ENCODE peak calls at places on chromosome 17, in six cellular contexts. One of them, this sample, is unnamed.

GRCh38 chr17:17028878-17029535 is 13.2 kb upstream of the MPRIP start:
- DNase-seq in GM23338: peak
- DNase-seq in neural progenitor cell: peak
- DNase-seq in MM.1S: no peak
- DNase-seq in PC-3: no peak
- DNase-seq in SK-N-SH: no peak
- DNase-seq in this sample: no peak

GRCh38 chr17:17819561-17819995 is 17.2 kb downstream of the SREBF1 start:
- DNase-seq in GM23338: peak
- DNase-seq in neural progenitor cell: no peak
- DNase-seq in MM.1S: no peak
- DNase-seq in PC-3: peak
- DNase-seq in SK-N-SH: peak
- DNase-seq in this sample: no peak

GRCh38 chr17:67475161-67475887 is 98.2 kb downstream of the PITPNC1 start:
- DNase-seq in GM23338: peak
- DNase-seq in neural progenitor cell: peak
- DNase-seq in MM.1S: peak
- DNase-seq in PC-3: peak
- DNase-seq in SK-N-SH: peak
- DNase-seq in this sample: peak

GRCh38 chr17:37818689-37819088 is 73.8 kb upstream of the HNF1B start:
- DNase-seq in GM23338: no peak
- DNase-seq in neural progenitor cell: no peak
- DNase-seq in MM.1S: peak
- DNase-seq in PC-3: peak
- DNase-seq in SK-N-SH: no peak
- DNase-seq in this sample: no peak

GRCh38 chr17:52244689-52245088 is 86.2 kb upstream of the CA10 start:
- DNase-seq in GM23338: no peak
- DNase-seq in neural progenitor cell: no peak
- DNase-seq in MM.1S: no peak
- DNase-seq in PC-3: no peak
- DNase-seq in SK-N-SH: no peak
- DNase-seq in this sample: no peak

GRCh38 chr17:76147211-76148014 is 6.4 kb upstream of the FOXJ1 start:
- DNase-seq in GM23338: peak
- DNase-seq in neural progenitor cell: no peak
- DNase-seq in MM.1S: no peak
- DNase-seq in PC-3: peak
- DNase-seq in SK-N-SH: peak
- DNase-seq in this sample: peak

GRCh38 chr17:54944796-54945195 is 23.7 kb downstream of the COX11 start:
- DNase-seq in GM23338: no peak
- DNase-seq in neural progenitor cell: no peak
- DNase-seq in MM.1S: no peak
- DNase-seq in PC-3: no peak
- DNase-seq in SK-N-SH: no peak
- DNase-seq in this sample: no peak

GRCh38 chr17:2947996-2948550 is 115.3 kb downstream of the OR1D5 start:
- DNase-seq in GM23338: no peak
- DNase-seq in neural progenitor cell: no peak
- DNase-seq in MM.1S: no peak
- DNase-seq in PC-3: no peak
- DNase-seq in SK-N-SH: no peak
- DNase-seq in this sample: no peak

GRCh38 chr17:58789831-58790230 is 34.2 kb downstream of the PPM1E start:
- DNase-seq in GM23338: no peak
- DNase-seq in neural progenitor cell: no peak
- DNase-seq in MM.1S: no peak
- DNase-seq in PC-3: no peak
- DNase-seq in SK-N-SH: no peak
- DNase-seq in this sample: no peak

GRCh38 chr17:14752007-14752406 is 451.1 kb downstream of the HS3ST3B1 start:
- DNase-seq in GM23338: no peak
- DNase-seq in neural progenitor cell: no peak
- DNase-seq in MM.1S: no peak
- DNase-seq in PC-3: no peak
- DNase-seq in SK-N-SH: no peak
- DNase-seq in this sample: no peak

GRCh38 chr17:21282231-21282630 is 2.3 kb upstream of the MAP2K3 start:
- DNase-seq in GM23338: no peak
- DNase-seq in neural progenitor cell: no peak
- DNase-seq in MM.1S: no peak
- DNase-seq in PC-3: peak
- DNase-seq in SK-N-SH: no peak
- DNase-seq in this sample: no peak

GRCh38 chr17:41424111-41424635 is at the start of gene KRT37:
- DNase-seq in GM23338: no peak
- DNase-seq in neural progenitor cell: no peak
- DNase-seq in MM.1S: no peak
- DNase-seq in PC-3: no peak
- DNase-seq in SK-N-SH: no peak
- DNase-seq in this sample: no peak

GRCh38 chr17:49959183-49959935 is 9.6 kb upstream of the DLX4 start:
- DNase-seq in GM23338: peak
- DNase-seq in neural progenitor cell: no peak
- DNase-seq in MM.1S: no peak
- DNase-seq in PC-3: peak
- DNase-seq in SK-N-SH: no peak
- DNase-seq in this sample: no peak

GRCh38 chr17:17467021-17467420 is 9.8 kb upstream of the MED9 start:
- DNase-seq in GM23338: no peak
- DNase-seq in neural progenitor cell: peak
- DNase-seq in MM.1S: no peak
- DNase-seq in PC-3: no peak
- DNase-seq in SK-N-SH: no peak
- DNase-seq in this sample: no peak

GRCh38 chr17:57523926-57524634 is 221.0 kb downstream of the CCDC182 start:
- DNase-seq in GM23338: no peak
- DNase-seq in neural progenitor cell: no peak
- DNase-seq in MM.1S: no peak
- DNase-seq in PC-3: peak
- DNase-seq in SK-N-SH: no peak
- DNase-seq in this sample: no peak

GRCh38 chr17:51000835-51001638 is 119.6 kb downstream of the SPAG9 start:
- DNase-seq in GM23338: peak
- DNase-seq in neural progenitor cell: peak
- DNase-seq in MM.1S: peak
- DNase-seq in PC-3: peak
- DNase-seq in SK-N-SH: peak
- DNase-seq in this sample: peak

GRCh38 chr17:75815399-75815798 is 28.8 kb downstream of the UNC13D start:
- DNase-seq in GM23338: no peak
- DNase-seq in neural progenitor cell: no peak
- DNase-seq in MM.1S: no peak
- DNase-seq in PC-3: no peak
- DNase-seq in SK-N-SH: no peak
- DNase-seq in this sample: no peak

GRCh38 chr17:17712268-17712924 is 31.1 kb downstream of the RAI1 start:
- DNase-seq in GM23338: no peak
- DNase-seq in neural progenitor cell: no peak
- DNase-seq in MM.1S: no peak
- DNase-seq in PC-3: peak
- DNase-seq in SK-N-SH: no peak
- DNase-seq in this sample: no peak

GRCh38 chr17:42288078-42288984 is at the start of gene STAT5A:
- DNase-seq in GM23338: peak
- DNase-seq in neural progenitor cell: peak
- DNase-seq in MM.1S: peak
- DNase-seq in PC-3: no peak
- DNase-seq in SK-N-SH: peak
- DNase-seq in this sample: peak

GRCh38 chr17:50026901-50027638 is 28.8 kb upstream of the ITGA3 start:
- DNase-seq in GM23338: peak
- DNase-seq in neural progenitor cell: peak
- DNase-seq in MM.1S: peak
- DNase-seq in PC-3: peak
- DNase-seq in SK-N-SH: peak
- DNase-seq in this sample: peak

GRCh38 chr17:50206604-50207293 is 5.3 kb upstream of the COL1A1 start:
- DNase-seq in GM23338: peak
- DNase-seq in neural progenitor cell: peak
- DNase-seq in MM.1S: no peak
- DNase-seq in PC-3: no peak
- DNase-seq in SK-N-SH: peak
- DNase-seq in this sample: no peak

DNA sequence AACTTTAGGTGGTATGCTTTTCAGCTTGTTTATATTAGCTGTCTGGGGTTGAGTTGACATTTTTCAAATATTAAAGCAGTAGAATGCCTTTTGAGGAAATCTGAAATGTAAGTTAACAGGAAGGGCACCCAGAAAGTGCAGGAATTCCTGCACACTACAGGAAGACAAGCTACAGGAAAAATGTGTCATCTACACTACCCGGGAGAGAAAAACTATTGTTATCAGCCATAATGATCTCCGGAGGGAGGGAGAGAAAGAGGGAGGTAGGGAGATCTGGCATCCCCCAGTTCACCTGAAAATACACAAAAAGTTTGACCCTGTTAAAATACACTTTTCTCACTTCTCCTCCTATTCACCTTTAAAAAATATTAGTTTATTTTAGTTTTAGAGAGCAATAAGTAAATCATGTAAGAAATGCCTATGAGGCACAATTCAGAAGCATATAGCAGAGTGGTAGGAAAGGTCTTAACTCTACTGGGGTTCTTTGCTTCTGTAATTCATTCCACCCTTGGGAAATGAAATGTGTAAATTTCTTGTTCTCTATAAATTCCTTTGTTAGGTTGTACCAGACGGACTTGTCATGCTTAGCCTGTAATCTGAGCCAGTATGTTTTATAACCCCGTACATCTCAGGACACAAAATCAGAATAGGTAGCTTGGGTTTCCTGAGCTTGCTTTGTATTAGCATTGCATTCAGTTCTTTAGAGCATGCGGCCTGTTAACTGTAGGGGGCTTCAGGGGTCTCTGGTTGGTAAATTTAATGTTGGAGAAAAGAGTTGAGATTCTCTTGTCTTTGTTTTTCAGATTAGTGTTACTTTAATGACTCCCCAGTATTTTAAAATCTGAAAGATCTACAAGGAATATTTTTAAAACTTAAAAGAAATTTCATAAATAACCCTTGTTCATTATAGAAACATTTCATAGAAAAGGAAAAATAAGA is 3.3 kb downstream of the MAP2K6 start:
- DNase-seq in GM23338: peak
- DNase-seq in neural progenitor cell: peak
- DNase-seq in MM.1S: no peak
- DNase-seq in PC-3: peak
- DNase-seq in SK-N-SH: no peak
- DNase-seq in this sample: no peak
- H3K27ac ChIP-seq in GM23338: peak
- H3K27ac ChIP-seq in neural progenitor cell: peak
- H3K27ac ChIP-seq in MM.1S: no peak
- H3K27ac ChIP-seq in PC-3: peak
- H3K27ac ChIP-seq in SK-N-SH: peak
- H3K27ac ChIP-seq in this sample: no peak

DNA sequence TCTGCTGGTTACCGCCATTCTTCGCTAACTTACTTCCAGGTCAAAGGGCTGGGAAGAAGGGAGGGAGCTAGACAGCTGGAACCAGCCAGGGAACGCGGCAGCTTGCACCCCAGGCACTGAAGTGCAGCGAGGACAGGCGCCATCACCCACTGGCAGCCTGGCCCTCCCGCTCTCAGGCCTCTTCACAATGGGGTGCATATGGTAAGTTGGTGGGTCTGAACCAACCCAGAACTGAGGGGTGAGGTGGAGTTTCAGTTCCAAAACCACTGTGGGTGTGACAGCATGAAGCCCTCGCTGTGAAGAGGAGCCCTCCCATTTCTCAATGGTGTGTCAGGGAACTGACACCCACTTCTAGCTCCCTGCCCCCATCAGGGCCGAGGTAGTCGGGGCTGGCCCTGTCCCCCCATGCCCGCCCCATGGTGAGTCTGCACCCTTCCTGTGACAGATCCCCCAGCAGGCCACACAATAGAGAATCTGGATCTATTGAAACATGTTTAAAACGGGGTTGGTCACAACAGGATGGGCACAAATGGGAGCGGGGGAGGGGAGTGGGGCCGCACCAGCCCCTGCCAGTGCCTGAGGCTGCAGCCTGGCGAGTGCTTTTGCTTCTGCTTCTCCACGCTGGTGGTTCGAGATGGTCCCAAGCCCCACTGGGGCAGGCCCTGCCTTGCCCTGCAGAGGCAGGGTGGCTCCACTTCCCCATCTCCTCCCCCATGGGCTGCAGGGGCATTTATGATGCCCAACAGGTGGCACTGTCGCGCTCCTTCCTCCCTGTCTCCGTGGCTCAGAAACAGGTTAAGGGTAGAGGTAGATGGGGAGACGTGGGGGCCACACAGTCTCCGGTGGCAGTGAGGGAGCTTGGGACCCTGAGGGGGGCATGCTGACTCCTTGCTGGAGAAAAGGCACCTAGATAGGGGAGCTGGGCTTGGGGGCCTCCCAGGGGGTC is 2.3 kb downstream of the LIMD2 start:
- DNase-seq in GM23338: peak
- DNase-seq in neural progenitor cell: peak
- DNase-seq in MM.1S: peak
- DNase-seq in PC-3: peak
- DNase-seq in SK-N-SH: peak
- DNase-seq in this sample: peak
- TF ChIP-seq CTCF in GM23338: peak
- TF ChIP-seq CTCF in neural progenitor cell: peak
- TF ChIP-seq CTCF in MM.1S: peak
- TF ChIP-seq CTCF in PC-3: peak
- TF ChIP-seq CTCF in SK-N-SH: peak
- TF ChIP-seq CTCF in this sample: peak

GRCh38 chr17:77210331-77210730 is 69.6 kb downstream of the SEC14L1 start:
- DNase-seq in GM23338: no peak
- DNase-seq in neural progenitor cell: no peak
- DNase-seq in MM.1S: peak
- DNase-seq in PC-3: no peak
- DNase-seq in SK-N-SH: no peak
- DNase-seq in this sample: peak
- TF ChIP-seq EZH2phosphoT487 in GM23338: no peak
- TF ChIP-seq EZH2phosphoT487 in neural progenitor cell: no peak
- TF ChIP-seq EZH2phosphoT487 in MM.1S: no peak
- TF ChIP-seq EZH2phosphoT487 in PC-3: no peak
- TF ChIP-seq EZH2phosphoT487 in SK-N-SH: no peak
- TF ChIP-seq EZH2phosphoT487 in this sample: no peak

DNA sequence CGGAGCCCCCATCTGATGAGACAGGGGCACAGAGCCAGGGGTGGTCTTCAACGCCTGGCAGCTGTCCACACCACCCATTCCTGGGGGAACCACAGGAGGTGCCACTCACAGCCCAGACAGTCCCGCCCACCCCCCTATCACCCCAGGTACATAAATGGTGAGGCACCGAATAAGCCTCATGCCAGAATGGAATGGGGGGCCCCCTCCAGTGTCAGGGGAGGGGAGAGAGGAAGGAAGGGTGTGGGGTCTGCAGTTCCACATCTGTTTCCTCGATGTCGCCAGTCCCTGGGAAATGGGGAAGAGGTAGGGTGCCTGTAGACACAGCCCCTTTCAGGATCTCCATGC is 1.7 kb downstream of the TMC6 start:
- DNase-seq in GM23338: no peak
- DNase-seq in neural progenitor cell: no peak
- DNase-seq in MM.1S: no peak
- DNase-seq in PC-3: no peak
- DNase-seq in SK-N-SH: no peak
- DNase-seq in this sample: no peak
- H3K27ac ChIP-seq in GM23338: no peak
- H3K27ac ChIP-seq in neural progenitor cell: no peak
- H3K27ac ChIP-seq in MM.1S: peak
- H3K27ac ChIP-seq in PC-3: peak
- H3K27ac ChIP-seq in SK-N-SH: no peak
- H3K27ac ChIP-seq in this sample: peak

This sample was measured in OCI-LY7.